ENCODE peak calls at places on chromosomes 4 and X, in six cellular contexts. One of them, this sample, is unnamed.

GRCh38 chrX:84155938-84156337 is 32.1 kb downstream of the RPS6KA6 start:
- DNase-seq in AG04449: no peak
- DNase-seq in germinal center: no peak
- DNase-seq in astrocyte of the cerebellum: no peak
- DNase-seq in kidney tubule cell: peak
- DNase-seq in nucleus accumbens: no peak
- DNase-seq in this sample: no peak

GRCh38 chr4:40699648-40700047 is 50.1 kb upstream of the NSUN7 start:
- DNase-seq in kidney tubule cell: peak
- DNase-seq in nucleus accumbens: no peak
- DNase-seq in AG04449: peak
- DNase-seq in germinal center: no peak
- DNase-seq in astrocyte of the cerebellum: peak
- DNase-seq in this sample: no peak

GRCh38 chr4:187209921-187210613 is 486.4 kb upstream of the FAT1 start:
- DNase-seq in germinal center: no peak
- DNase-seq in AG04449: peak
- DNase-seq in astrocyte of the cerebellum: peak
- DNase-seq in nucleus accumbens: no peak
- DNase-seq in kidney tubule cell: no peak
- DNase-seq in this sample: no peak

GRCh38 chr4:96312049-96312685 is 472.3 kb downstream of the PDHA2 start:
- DNase-seq in germinal center: no peak
- DNase-seq in astrocyte of the cerebellum: no peak
- DNase-seq in kidney tubule cell: no peak
- DNase-seq in nucleus accumbens: no peak
- DNase-seq in AG04449: no peak
- DNase-seq in this sample: no peak

GRCh38 chr4:39620551-39620950 is 18.1 kb downstream of the SMIM14 start:
- DNase-seq in nucleus accumbens: no peak
- DNase-seq in astrocyte of the cerebellum: no peak
- DNase-seq in AG04449: no peak
- DNase-seq in germinal center: no peak
- DNase-seq in kidney tubule cell: no peak
- DNase-seq in this sample: no peak

GRCh38 chrX:132270699-132271098 is 51.5 kb upstream of the RAP2C start:
- DNase-seq in germinal center: no peak
- DNase-seq in kidney tubule cell: peak
- DNase-seq in AG04449: no peak
- DNase-seq in astrocyte of the cerebellum: peak
- DNase-seq in nucleus accumbens: no peak
- DNase-seq in this sample: no peak

GRCh38 chr4:39873823-39874222 is 103.9 kb downstream of the PDS5A start:
- DNase-seq in AG04449: no peak
- DNase-seq in astrocyte of the cerebellum: no peak
- DNase-seq in kidney tubule cell: no peak
- DNase-seq in nucleus accumbens: no peak
- DNase-seq in germinal center: no peak
- DNase-seq in this sample: no peak

GRCh38 chr4:1775731-1776500 is 17.2 kb upstream of the FGFR3 start:
- DNase-seq in kidney tubule cell: peak
- DNase-seq in astrocyte of the cerebellum: no peak
- DNase-seq in nucleus accumbens: peak
- DNase-seq in AG04449: no peak
- DNase-seq in germinal center: peak
- DNase-seq in this sample: no peak

GRCh38 chrX:97332963-97333362 is 449.3 kb downstream of the RPA4 start:
- DNase-seq in germinal center: no peak
- DNase-seq in AG04449: no peak
- DNase-seq in astrocyte of the cerebellum: no peak
- DNase-seq in nucleus accumbens: no peak
- DNase-seq in kidney tubule cell: peak
- DNase-seq in this sample: no peak

GRCh38 chr4:169398294-169398693 is 127.5 kb upstream of the SH3RF1 start:
- DNase-seq in germinal center: no peak
- DNase-seq in astrocyte of the cerebellum: peak
- DNase-seq in kidney tubule cell: peak
- DNase-seq in AG04449: peak
- DNase-seq in nucleus accumbens: no peak
- DNase-seq in this sample: no peak

GRCh38 chr4:100511906-100512305 is 5.9 kb downstream of the EMCN start:
- DNase-seq in germinal center: no peak
- DNase-seq in AG04449: no peak
- DNase-seq in kidney tubule cell: no peak
- DNase-seq in nucleus accumbens: no peak
- DNase-seq in astrocyte of the cerebellum: no peak
- DNase-seq in this sample: no peak

GRCh38 chr4:163331629-163332360 is 601 bp downstream of the NPY1R start:
- DNase-seq in AG04449: no peak
- DNase-seq in astrocyte of the cerebellum: no peak
- DNase-seq in germinal center: peak
- DNase-seq in nucleus accumbens: peak
- DNase-seq in kidney tubule cell: peak
- DNase-seq in this sample: no peak

GRCh38 chr4:85866508-85866907 is 391.6 kb downstream of the ARHGAP24 start:
- DNase-seq in nucleus accumbens: no peak
- DNase-seq in astrocyte of the cerebellum: no peak
- DNase-seq in AG04449: no peak
- DNase-seq in kidney tubule cell: peak
- DNase-seq in germinal center: no peak
- DNase-seq in this sample: no peak

GRCh38 chrX:136920001-136920400 is 39.5 kb upstream of the RBMX start:
- DNase-seq in germinal center: no peak
- DNase-seq in AG04449: no peak
- DNase-seq in astrocyte of the cerebellum: no peak
- DNase-seq in kidney tubule cell: no peak
- DNase-seq in nucleus accumbens: no peak
- DNase-seq in this sample: no peak

GRCh38 chrX:2794336-2794735 is 34.4 kb upstream of the GYG2 start:
- DNase-seq in nucleus accumbens: no peak
- DNase-seq in germinal center: no peak
- DNase-seq in AG04449: no peak
- DNase-seq in kidney tubule cell: no peak
- DNase-seq in astrocyte of the cerebellum: no peak
- DNase-seq in this sample: no peak

GRCh38 chr4:169815606-169816005 is 57.9 kb upstream of the HPF1 start:
- DNase-seq in nucleus accumbens: no peak
- DNase-seq in astrocyte of the cerebellum: no peak
- DNase-seq in germinal center: no peak
- DNase-seq in kidney tubule cell: peak
- DNase-seq in AG04449: no peak
- DNase-seq in this sample: no peak

GRCh38 chrX:134717698-134718328 is 59.5 kb upstream of the PLAC1 start:
- DNase-seq in astrocyte of the cerebellum: no peak
- DNase-seq in kidney tubule cell: no peak
- DNase-seq in AG04449: no peak
- DNase-seq in germinal center: no peak
- DNase-seq in nucleus accumbens: no peak
- DNase-seq in this sample: no peak

This sample was measured in naive B cell.